ENCODE peak calls at places on chromosomes 13 and 19, in six cellular contexts. W is BE2C, D is left ventricle myocardium inferior, K is AG04449, Y is kidney epithelial cell, X is cardiac fibroblast. Q is an unnamed sample.

GRCh38 chr13:29702912-29703351 is 107.4 kb upstream of the SLC7A1 start:
- DNase-seq in W (peak), D (peak), Y (no peak), X (peak), K (peak), Q (no peak)

GRCh38 chr19:19821366-19822147 is at the start of gene ZNF506:
- DNase-seq in X (peak), D (peak), K (peak), W (peak), Y (peak), Q (peak)

GRCh38 chr19:799076-799881 is 2.0 kb downstream of the PTBP1 start:
- DNase-seq in K (no peak), D (no peak), Y (no peak), W (peak), X (peak), Q (no peak)

GRCh38 chr19:33726756-33727155 is 69.9 kb upstream of the KCTD15 start:
- DNase-seq in D (no peak), X (no peak), W (no peak), K (no peak), Y (no peak), Q (no peak)

GRCh38 chr13:75836441-75836840 is 200.3 kb downstream of the LMO7 start:
- DNase-seq in Y (no peak), X (no peak), D (no peak), K (no peak), W (no peak), Q (peak)

GRCh38 chr13:41384749-41385503 is 72.4 kb upstream of the RGCC start:
- DNase-seq in K (no peak), Y (no peak), W (no peak), X (peak), D (no peak), Q (no peak)

GRCh38 chr19:48720613-48721296 is 1.2 kb upstream of the MAMSTR start:
- DNase-seq in W (peak), K (peak), Y (peak), D (peak), X (peak), Q (peak)

GRCh38 chr13:41639955-41640780 is 182.8 kb downstream of the RGCC start:
- DNase-seq in X (peak), Y (no peak), D (no peak), K (no peak), W (no peak), Q (no peak)

GRCh38 chr19:15297416-15298224 is 34.7 kb downstream of the BRD4 start:
- DNase-seq in K (no peak), D (no peak), X (peak), W (peak), Y (no peak), Q (peak)

GRCh38 chr13:20499986-20500385 is 25.7 kb downstream of the CRYL1 start:
- DNase-seq in Y (no peak), K (no peak), W (no peak), X (no peak), D (no peak), Q (no peak)

GRCh38 chr13:80360298-80360827 is 19.4 kb upstream of the SPRY2 start:
- DNase-seq in Y (no peak), W (no peak), D (no peak), K (no peak), X (peak), Q (no peak)

GRCh38 chr13:35723820-35724219 is 247.3 kb upstream of the MAB21L1 start:
- DNase-seq in W (peak), Y (no peak), K (no peak), D (peak), X (peak), Q (no peak)

GRCh38 chr19:50669319-50670101 is 20.3 kb downstream of the C19orf81 start:
- DNase-seq in Y (no peak), X (peak), W (peak), D (no peak), K (no peak), Q (no peak)

GRCh38 chr19:19627716-19628498 is at the start of gene LPAR2:
- DNase-seq in Y (no peak), D (no peak), W (no peak), K (no peak), X (no peak), Q (peak)

GRCh38 chr13:48457578-48458242 is 44.8 kb upstream of the LPAR6 start:
- DNase-seq in Y (no peak), D (no peak), X (no peak), K (no peak), W (no peak), Q (no peak)

GRCh38 chr13:100954430-100955361 is 280.1 kb upstream of the TMTC4 start:
- DNase-seq in W (no peak), D (no peak), Y (no peak), K (no peak), X (no peak), Q (no peak)

GRCh38 chr13:41939403-41939802 is 21.5 kb downstream of the VWA8 start:
- DNase-seq in W (no peak), K (no peak), Y (no peak), X (no peak), D (no peak), Q (no peak)

GRCh38 chr13:75368167-75368566 is 113.8 kb downstream of the TBC1D4 start:
- DNase-seq in D (no peak), W (no peak), K (peak), Y (peak), X (peak), Q (no peak)

GRCh38 chr19:11422163-11423068 is 3.3 kb upstream of the RGL3 start:
- DNase-seq in W (no peak), X (peak), K (no peak), Y (peak), D (peak), Q (no peak)

GRCh38 chr13:76610819-76611415 is 275.3 kb downstream of the KCTD12 start:
- DNase-seq in Y (no peak), W (no peak), K (no peak), X (peak), D (no peak), Q (no peak)

GRCh38 chr19:38918526-38918925 is 6.5 kb upstream of the CCER2 start:
- DNase-seq in K (no peak), W (no peak), D (no peak), X (no peak), Y (no peak), Q (no peak)

GRCh38 chr13:49669735-49670309 is 21.5 kb downstream of the EBPL start:
- DNase-seq in X (peak), Y (peak), K (no peak), D (no peak), W (peak), Q (no peak)

GRCh38 chr19:38561658-38562057 is 56.1 kb downstream of the MAP4K1 start:
- DNase-seq in Y (no peak), K (no peak), X (no peak), W (no peak), D (no peak), Q (no peak)

GRCh38 chr19:5956728-5957127 is 21.2 kb downstream of the RANBP3 start:
- DNase-seq in W (no peak), D (no peak), K (no peak), X (no peak), Y (no peak), Q (no peak)

GRCh38 chr19:28170066-28170465 is 1042.9 kb downstream of the UQCRFS1 start:
- DNase-seq in X (no peak), W (no peak), D (no peak), Y (no peak), K (no peak), Q (no peak)

GRCh38 chr19:23998568-23998967 is 83.9 kb downstream of the ZNF726 start:
- DNase-seq in W (no peak), D (no peak), X (no peak), Y (no peak), K (no peak), Q (no peak)
- TF ChIP-seq CTCF in W (no peak), D (no peak), X (no peak), Y (no peak), K (no peak), Q (no peak)

GRCh38 chr19:16624236-16624635 is 3.8 kb downstream of the MED26 start:
- DNase-seq in Y (no peak), K (no peak), W (no peak), X (no peak), D (no peak), Q (no peak)
- H3K4me3 ChIP-seq in Y (no peak), K (no peak), W (no peak), X (no peak), D (no peak), Q (no peak)

GRCh38 chr13:90455861-90456260 is 891.6 kb upstream of the MIR17HG start:
- DNase-seq in K (no peak), X (peak), W (no peak), D (no peak), Y (no peak), Q (no peak)
- TF ChIP-seq CTCF in K (no peak), X (no peak), W (no peak), D (no peak), Y (no peak), Q (peak)

GRCh38 chr19:53961523-53962345 is 1.0 kb upstream of the CACNG8 start:
- DNase-seq in D (no peak), K (no peak), X (peak), Y (no peak), W (no peak), Q (no peak)

GRCh38 chr19:53960886-53961285 is 1.9 kb upstream of the CACNG8 start:
- DNase-seq in Y (no peak), W (no peak), X (no peak), K (no peak), D (no peak), Q (no peak)

GRCh38 chr19:53958168-53958571 is 4.6 kb upstream of the CACNG8 start:
- DNase-seq in Y (no peak), X (peak), W (peak), K (no peak), D (no peak), Q (no peak)

GRCh38 chr19:53959176-53959757 is 3.5 kb upstream of the CACNG8 start:
- DNase-seq in D (no peak), Y (no peak), X (no peak), K (no peak), W (no peak), Q (no peak)

GRCh38 chr19:53960187-53960586 is 2.5 kb upstream of the CACNG8 start:
- DNase-seq in Y (no peak), K (no peak), X (no peak), W (no peak), D (no peak), Q (no peak)
- H3K4me3 ChIP-seq in Y (no peak), K (no peak), X (no peak), W (no peak), D (no peak), Q (no peak)